ENCODE peak calls at places on chromosome 13, in five cellular contexts. H is AG04450, B is neuronal stem cell, G is cardiac muscle cell, Q is heart left ventricle. P is an unnamed sample.

GRCh38 chr13:106851251-106851650 is 283.3 kb upstream of the ARGLU1 start:
- DNase-seq in H (no peak), B (no peak), G (no peak), Q (no peak), P (no peak)

GRCh38 chr13:40563350-40564125 is 102.9 kb downstream of the FOXO1 start:
- DNase-seq in H (no peak), B (no peak), G (peak; percentile 81), Q (no peak), P (no peak)

GRCh38 chr13:30726192-30726591 is 9.2 kb upstream of the ALOX5AP start:
- DNase-seq in H (no peak), B (no peak), G (no peak), Q (no peak), P (peak; percentile 35)

GRCh38 chr13:37651891-37652290 is 53.3 kb upstream of the POSTN start:
- DNase-seq in H (no peak), B (no peak), G (no peak), Q (no peak), P (peak; percentile 27)

GRCh38 chr13:45384474-45385174 is 33.5 kb downstream of the SLC25A30 start:
- DNase-seq in H (no peak), B (no peak), G (no peak), Q (no peak), P (no peak)

GRCh38 chr13:82165396-82166174 is 1716.7 kb downstream of the SLITRK1 start:
- DNase-seq in H (no peak), B (no peak), G (no peak), Q (peak; percentile 27), P (no peak)

GRCh38 chr13:33757713-33758112 is 60.2 kb upstream of the RFC3 start:
- DNase-seq in H (no peak), B (no peak), G (no peak), Q (no peak), P (no peak)

GRCh38 chr13:20566424-20566916 is 487 bp upstream of the IFT88 start:
- DNase-seq in H (peak; percentile 53), B (no peak), G (no peak), Q (no peak), P (peak; percentile 93)

GRCh38 chr13:47859129-47859528 is 141.9 kb downstream of the SUCLA2 start:
- DNase-seq in H (no peak), B (no peak), G (peak; percentile 15), Q (no peak), P (peak; percentile 70)

GRCh38 chr13:21530656-21531055 is 71.6 kb upstream of the ZDHHC20 start:
- DNase-seq in H (no peak), B (no peak), G (no peak), Q (no peak), P (no peak)

GRCh38 chr13:106349080-106349841 is 186.2 kb downstream of the EFNB2 start:
- DNase-seq in H (no peak), B (peak; percentile 38), G (peak; percentile 10), Q (no peak), P (no peak)

GRCh38 chr13:67278230-67278629 is 48.1 kb upstream of the PCDH9 start:
- DNase-seq in H (peak; percentile 43), B (no peak), G (peak; percentile 83), Q (no peak), P (peak; percentile 52)

GRCh38 chr13:110017379-110017778 is 231.0 kb upstream of the IRS2 start:
- DNase-seq in H (peak; percentile 82), B (no peak), G (peak; percentile 92), Q (no peak), P (peak; percentile 89)

GRCh38 chr13:102846261-102847015 is 606 bp downstream of the ERCC5 start:
- DNase-seq in H (no peak), B (no peak), G (peak; percentile 49), Q (no peak), P (peak; percentile 79)

GRCh38 chr13:34246511-34246910 is 428.6 kb downstream of the RFC3 start:
- DNase-seq in H (no peak), B (no peak), G (peak; percentile 22), Q (no peak), P (no peak)

GRCh38 chr13:85286081-85286480 is 513.1 kb downstream of the SLITRK6 start:
- DNase-seq in H (no peak), B (no peak), G (peak; percentile 41), Q (no peak), P (no peak)

GRCh38 chr13:77429320-77430142 is 102.6 kb upstream of the MYCBP2 start:
- DNase-seq in H (no peak), B (no peak), G (no peak), Q (no peak), P (peak; percentile 25)

GRCh38 chr13:50838701-50839100 is 4.8 kb downstream of the DLEU7 start:
- DNase-seq in H (no peak), B (no peak), G (no peak), Q (no peak), P (peak; percentile 46)

GRCh38 chr13:100828226-100828625 is 153.6 kb upstream of the TMTC4 start:
- DNase-seq in H (no peak), B (no peak), G (peak; percentile 3), Q (no peak), P (no peak)

GRCh38 chr13:26052136-26052736 is 420 bp upstream of the SHISA2 start:
- DNase-seq in H (no peak), B (no peak), G (no peak), Q (no peak), P (no peak)

GRCh38 chr13:80341098-80341701 is at the start of gene SPRY2:
- DNase-seq in H (peak; percentile 85), B (peak; percentile 93), G (peak; percentile 98), Q (peak; percentile 96), P (peak; percentile 99)

GRCh38 chr13:98576215-98576945 is 527 bp downstream of the STK24 start:
- DNase-seq in H (no peak), B (peak; percentile 29), G (peak; percentile 39), Q (peak; percentile 85), P (peak; percentile 67)

GRCh38 chr13:87274209-87274819 is 396.9 kb upstream of the SLITRK5 start:
- DNase-seq in H (peak; percentile 10), B (peak; percentile 60), G (peak; percentile 51), Q (no peak), P (peak; percentile 69)

GRCh38 chr13:33123066-33123940 is 107.1 kb downstream of the KL start:
- DNase-seq in H (no peak), B (no peak), G (peak; percentile 72), Q (peak; percentile 68), P (peak; percentile 44)

GRCh38 chr13:46665630-46666482 is 112.9 kb downstream of the LRCH1 start:
- DNase-seq in H (no peak), B (no peak), G (no peak), Q (no peak), P (no peak)

GRCh38 chr13:92572190-92572589 is 654.4 kb upstream of the GPC6 start:
- DNase-seq in H (no peak), B (no peak), G (no peak), Q (no peak), P (no peak)

GRCh38 chr13:73989244-73989843 is 144.9 kb downstream of the KLF12 start:
- DNase-seq in H (no peak), B (no peak), G (no peak), Q (no peak), P (no peak)

GRCh38 chr13:47890146-47890814 is 110.8 kb downstream of the SUCLA2 start:
- DNase-seq in H (no peak), B (no peak), G (peak; percentile 48), Q (no peak), P (peak; percentile 57)

GRCh38 chr13:111508164-111508870 is 187.9 kb downstream of the TEX29 start:
- DNase-seq in H (no peak), B (no peak), G (no peak), Q (no peak), P (no peak)

GRCh38 chr13:71935166-71935840 is 68.3 kb upstream of the DACH1 start:
- DNase-seq in H (no peak), B (no peak), G (no peak), Q (no peak), P (no peak)

GRCh38 chr13:51738226-51738905 is 65.6 kb downstream of the DHRS12 start:
- DNase-seq in H (no peak), B (no peak), G (no peak), Q (no peak), P (no peak)

GRCh38 chr13:91369432-91369831 is 21.9 kb downstream of the MIR17HG start:
- DNase-seq in H (no peak), B (no peak), G (peak; percentile 78), Q (no peak), P (peak; percentile 22)

GRCh38 chr13:110913322-110913721 is 1.5 kb downstream of the ANKRD10 start:
- DNase-seq in H (no peak), B (no peak), G (no peak), Q (no peak), P (peak; percentile 42)

GRCh38 chr13:92573467-92574057 is 653.0 kb upstream of the GPC6 start:
- DNase-seq in H (no peak), B (peak; percentile 26), G (peak; percentile 61), Q (no peak), P (peak; percentile 9)

DNA sequence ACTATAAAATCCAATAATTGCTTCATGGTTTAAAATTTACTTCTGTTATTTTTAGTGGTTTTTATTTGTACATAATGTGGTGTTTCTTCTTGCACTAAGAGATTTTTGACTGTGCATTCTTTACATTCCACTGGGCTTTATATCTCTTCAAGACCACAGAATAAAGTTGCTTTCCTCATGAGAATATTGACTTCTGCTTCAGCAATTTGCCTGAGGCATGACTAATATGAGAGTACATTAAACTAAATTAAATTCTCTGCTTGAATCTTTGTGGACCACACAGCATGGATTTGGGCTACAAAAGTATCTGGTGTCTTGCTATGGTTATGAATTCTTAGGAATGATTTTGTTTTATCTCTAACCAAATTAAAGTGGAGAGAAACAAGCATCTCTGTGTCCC is 1463.4 kb upstream of the PCDH20 start:
- DNase-seq in H (peak; percentile 24), B (no peak), G (peak; percentile 21), Q (no peak), P (peak; percentile 44)
- H3K9me3 ChIP-seq in H (no peaks in the 10 kb centered on the region), B (peaks cover 2% of the 10 kb centered on the region), G (no peaks in the 10 kb centered on the region), Q (no peaks in the 10 kb centered on the region), P (no peaks in the 10 kb centered on the region)

DNA sequence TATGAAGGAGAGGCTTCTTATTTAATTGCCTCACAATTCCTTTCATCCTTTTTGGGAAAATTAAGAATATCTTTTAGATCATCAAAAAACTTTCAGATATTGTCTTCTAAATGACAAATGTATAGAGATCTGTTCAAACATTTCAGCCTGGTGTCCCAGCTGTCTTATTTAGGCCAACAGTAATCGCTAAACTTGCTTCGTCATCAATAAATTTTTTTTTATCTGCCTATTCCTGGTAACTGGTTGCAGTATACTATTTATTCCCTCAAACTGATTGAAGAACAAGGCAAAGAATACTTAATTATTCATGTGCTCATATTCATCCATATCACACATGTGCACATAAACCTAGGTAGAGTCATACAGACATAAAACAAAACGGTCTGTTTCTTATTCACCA is 5.3 kb upstream of the MYO16 start:
- DNase-seq in H (no peak), B (no peak), G (no peak), Q (no peak), P (no peak)
- H3K9me3 ChIP-seq in H (peaks cover 2% of the 10 kb centered on the region), B (peaks cover 5% of the 10 kb centered on the region), G (no peaks in the 10 kb centered on the region), Q (no peaks in the 10 kb centered on the region), P (no peaks in the 10 kb centered on the region)

GRCh38 chr13:94706101-94706853 is 6.1 kb downstream of the SOX21 start:
- DNase-seq in H (no peak), B (no peak), G (no peak), Q (no peak), P (no peak)
- H3K9me3 ChIP-seq in H (peaks cover 24% of the 10 kb centered on the region), B (peaks cover 2% of the 10 kb centered on the region), G (no peaks in the 10 kb centered on the region), Q (no peaks in the 10 kb centered on the region), P (no peaks in the 10 kb centered on the region)

GRCh38 chr13:28958018-28958417 is 137.9 kb downstream of the MTUS2 start:
- DNase-seq in H (no peak), B (no peak), G (no peak), Q (no peak), P (no peak)
- H3K9me3 ChIP-seq in H (peaks cover 15% of the 10 kb centered on the region), B (no peaks in the 10 kb centered on the region), G (no peaks in the 10 kb centered on the region), Q (no peaks in the 10 kb centered on the region), P (no peaks in the 10 kb centered on the region)

P was measured in GM23248.